ENCODE peak calls at places on chromosomes 6 and 20, in ten cellular contexts. W is psoas muscle; Y is pancreas; U is mesendoderm; J is PC-3; R is GM23248; D is fibroblast of lung; B is cardiac muscle cell; O is CD8-positive, alpha-beta T cell; M is mesenchymal stem cell. P is an unnamed sample.

GRCh38 chr20:21681219-21681931 is 24.1 kb upstream of the PAX1 start:
- DNase-seq in W (peak; percentile 26), Y (no peak), U (no peak), J (no peak), R (peak; percentile 21), D (no peak), B (no peak), O (no peak), M (no peak), P (no peak)

GRCh38 chr6:136077834-136078576 is 172.1 kb downstream of the MTFR2 start:
- DNase-seq in W (no peak), Y (no peak), U (no peak), J (peak; percentile 33), R (peak; percentile 99), D (peak; percentile 99), B (no peak), O (no peak), M (peak; percentile 70), P (no peak)

GRCh38 chr20:63128367-63128766 is 87.6 kb downstream of the YTHDF1 start:
- DNase-seq in W (no peak), Y (no peak), U (no peak), J (no peak), R (no peak), D (no peak), B (no peak), O (no peak), M (no peak), P (no peak)

GRCh38 chr20:1567392-1568165 is 10.1 kb upstream of the SIRPD start:
- DNase-seq in W (no peak), Y (no peak), U (peak; percentile 84), J (peak; percentile 99), R (peak; percentile 88), D (peak; percentile 71), B (no peak), O (no peak), M (no peak), P (no peak)

GRCh38 chr20:33744181-33744580 is 12.4 kb downstream of the ZNF341 start:
- DNase-seq in W (no peak), Y (no peak), U (no peak), J (no peak), R (no peak), D (no peak), B (no peak), O (no peak), M (no peak), P (no peak)

GRCh38 chr20:25082498-25082873 is 545 bp upstream of the VSX1 start:
- DNase-seq in W (no peak), Y (no peak), U (no peak), J (no peak), R (no peak), D (no peak), B (no peak), O (no peak), M (no peak), P (no peak)

GRCh38 chr6:139271056-139271455 is 20.7 kb downstream of the TXLNB start:
- DNase-seq in W (no peak), Y (no peak), U (no peak), J (peak; percentile 62), R (no peak), D (peak; percentile 95), B (no peak), O (no peak), M (peak; percentile 87), P (no peak)

GRCh38 chr6:129134535-129134934 is 251.6 kb downstream of the LAMA2 start:
- DNase-seq in W (no peak), Y (no peak), U (no peak), J (no peak), R (no peak), D (no peak), B (no peak), O (no peak), M (no peak), P (no peak)

DNA sequence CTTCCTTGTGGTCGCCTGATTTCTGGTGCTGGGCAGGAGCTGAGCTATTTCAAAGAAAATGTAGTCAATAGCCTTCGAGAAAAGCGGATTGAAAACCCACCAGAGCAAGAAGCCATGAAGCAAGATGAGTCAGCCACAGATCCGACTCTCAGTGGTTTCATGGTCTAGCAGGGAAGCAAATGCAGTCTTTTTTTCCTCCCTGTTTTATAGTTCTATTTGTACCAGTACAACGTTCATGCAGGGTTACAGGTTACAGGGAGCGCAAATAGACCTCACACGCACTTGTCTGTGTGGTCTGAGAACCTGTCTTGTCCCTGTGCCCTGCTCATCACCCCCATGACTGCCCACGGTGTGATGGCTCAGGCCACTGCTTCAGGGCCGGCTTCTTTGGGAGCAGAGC is 309.8 kb upstream of the SUPT3H start:
- DNase-seq in W (no peak), Y (no peak), U (no peak), J (no peak), R (no peak), D (peak; percentile 35), B (no peak), O (no peak), M (no peak), P (no peak)
- H3K4me1 ChIP-seq in W (no peaks in the 10 kb centered on the region), Y (no peaks in the 10 kb centered on the region), U (no peaks in the 10 kb centered on the region), J (peaks cover 13% of the 10 kb centered on the region), R (peaks cover 20% of the 10 kb centered on the region), D (no peaks in the 10 kb centered on the region), B (no peaks in the 10 kb centered on the region), O (no peaks in the 10 kb centered on the region), M (peaks cover 5% of the 10 kb centered on the region), P (no peaks in the 10 kb centered on the region)

GRCh38 chr6:36699290-36699689 is 1.7 kb downstream of the RAB44 start:
- DNase-seq in W (no peak), Y (no peak), U (no peak), J (no peak), R (no peak), D (no peak), B (no peak), O (no peak), M (no peak), P (peak; percentile 1)

GRCh38 chr6:36698871-36699271 is 1.2 kb downstream of the RAB44 start:
- DNase-seq in W (no peak), Y (no peak), U (no peak), J (no peak), R (no peak), D (no peak), B (no peak), O (no peak), M (no peak), P (no peak)

GRCh38 chr6:36697481-36697903 is at the start of gene RAB44:
- DNase-seq in W (no peak), Y (no peak), U (no peak), J (no peak), R (no peak), D (no peak), B (no peak), O (no peak), M (no peak), P (no peak)

GRCh38 chr6:36700071-36700811 is 2.6 kb downstream of the RAB44 start:
- DNase-seq in W (no peak), Y (no peak), U (no peak), J (no peak), R (no peak), D (no peak), B (no peak), O (no peak), M (no peak), P (no peak)

DNA sequence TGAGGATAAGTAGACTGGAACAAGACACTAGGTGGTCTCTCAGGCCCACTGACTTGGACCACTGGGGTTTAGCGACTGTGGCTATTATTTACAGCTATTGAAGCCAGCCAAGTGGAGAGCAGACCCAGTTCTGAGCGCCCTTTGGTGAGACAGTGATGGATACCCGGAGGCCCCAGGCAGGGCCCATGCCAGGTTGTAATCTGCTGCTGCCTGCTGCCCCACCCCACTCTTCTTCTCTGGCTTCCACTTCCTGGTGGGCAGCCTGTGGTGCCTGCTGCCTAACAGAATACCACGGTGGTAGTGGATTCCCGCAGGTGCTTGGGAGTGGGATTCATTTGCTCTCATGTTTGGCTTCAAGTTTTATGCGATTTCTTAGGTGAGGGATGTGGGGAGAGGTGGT is 570 bp downstream of the RAB44 start:
- DNase-seq in W (no peak), Y (no peak), U (no peak), J (no peak), R (no peak), D (no peak), B (no peak), O (no peak), M (no peak), P (no peak)
- H3K4me1 ChIP-seq in W (peaks cover under 1% of the 10 kb centered on the region), Y (peaks cover 6% of the 10 kb centered on the region), U (no peaks in the 10 kb centered on the region), J (peaks cover 6% of the 10 kb centered on the region), R (peaks cover 7% of the 10 kb centered on the region), D (no peaks in the 10 kb centered on the region), B (no peaks in the 10 kb centered on the region), O (no peaks in the 10 kb centered on the region), M (peaks cover 4% of the 10 kb centered on the region), P (no peaks in the 10 kb centered on the region)

GRCh38 chr6:42783876-42784738 is 2.3 kb downstream of the BICRAL start:
- DNase-seq in W (no peak), Y (no peak), U (no peak), J (peak; percentile 21), R (peak; percentile 67), D (peak; percentile 10), B (no peak), O (no peak), M (no peak), P (no peak)
- H3K4me1 ChIP-seq in W (peaks cover 35% of the 10 kb centered on the region), Y (peaks cover 9% of the 10 kb centered on the region), U (peaks cover 1% of the 10 kb centered on the region), J (peaks cover 34% of the 10 kb centered on the region), R (peaks cover 23% of the 10 kb centered on the region), D (peaks cover 5% of the 10 kb centered on the region), B (peaks cover 16% of the 10 kb centered on the region), O (peaks cover 59% of the 10 kb centered on the region), M (peaks cover 12% of the 10 kb centered on the region), P (peaks cover 27% of the 10 kb centered on the region)

GRCh38 chr20:57053067-57053466 is 213.4 kb downstream of the BMP7 start:
- DNase-seq in W (no peak), Y (no peak), U (no peak), J (no peak), R (no peak), D (no peak), B (no peak), O (no peak), M (no peak), P (no peak)

GRCh38 chr20:57056651-57057050 is 209.8 kb downstream of the BMP7 start:
- DNase-seq in W (no peak), Y (no peak), U (no peak), J (peak; percentile 92), R (no peak), D (peak; percentile 29), B (no peak), O (no peak), M (peak; percentile 18), P (no peak)

GRCh38 chr20:57053798-57054552 is 212.5 kb downstream of the BMP7 start:
- DNase-seq in W (no peak), Y (no peak), U (no peak), J (no peak), R (no peak), D (no peak), B (no peak), O (no peak), M (no peak), P (no peak)

GRCh38 chr20:57059055-57059617 is 207.3 kb downstream of the BMP7 start:
- DNase-seq in W (no peak), Y (no peak), U (no peak), J (no peak), R (no peak), D (no peak), B (no peak), O (no peak), M (peak; percentile 44), P (no peak)

DNA sequence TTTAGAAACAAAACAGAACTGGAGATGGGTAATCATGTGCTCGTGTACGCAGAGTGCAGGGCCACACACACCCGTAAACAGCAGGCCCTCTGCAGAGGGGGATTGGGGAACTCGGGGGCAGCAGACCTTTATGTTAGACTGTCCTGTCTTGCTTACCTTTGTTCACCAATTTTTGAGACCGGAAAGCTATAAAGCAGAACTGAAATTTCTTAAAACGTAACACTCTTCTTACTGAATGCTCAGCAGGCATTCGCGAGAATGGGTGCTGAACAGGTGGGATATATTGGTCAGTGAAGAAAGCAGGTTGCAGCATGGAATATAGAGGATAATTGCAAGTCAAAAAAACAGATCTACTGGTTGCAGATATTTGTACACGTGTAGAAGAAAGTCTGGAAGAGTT is 211.1 kb downstream of the BMP7 start:
- DNase-seq in W (no peak), Y (no peak), U (no peak), J (no peak), R (no peak), D (no peak), B (no peak), O (no peak), M (no peak), P (no peak)
- H3K4me1 ChIP-seq in W (no peaks in the 10 kb centered on the region), Y (no peaks in the 10 kb centered on the region), U (no peaks in the 10 kb centered on the region), J (peaks cover 18% of the 10 kb centered on the region), R (peaks cover under 1% of the 10 kb centered on the region), D (no peaks in the 10 kb centered on the region), B (no peaks in the 10 kb centered on the region), O (no peaks in the 10 kb centered on the region), M (peaks cover 6% of the 10 kb centered on the region), P (peaks cover 12% of the 10 kb centered on the region)

P was measured in Caco-2.